ENCODE peak calls at places on chromosomes 2 and 18, in six cellular contexts. One of them, this sample, is unnamed.
A peak's percentile ranks its signal among the peaks of the same experiment; 100 is the strongest.

GRCh38 chr2:241064008-241064801 is 37.9 kb downstream of the MTERF4 start:
- DNase-seq in H1: no peak
- DNase-seq in psoas muscle: no peak
- DNase-seq in ovary: peak; percentile 46
- DNase-seq in Calu3: peak; percentile 79
- DNase-seq in fibroblast of villous mesenchyme: no peak
- DNase-seq in this sample: no peak

GRCh38 chr2:19350678-19351401 is 7.6 kb downstream of the OSR1 start:
- DNase-seq in Calu3: no peak
- DNase-seq in H1: no peak
- DNase-seq in fibroblast of villous mesenchyme: no peak
- DNase-seq in psoas muscle: no peak
- DNase-seq in ovary: no peak
- DNase-seq in this sample: no peak

GRCh38 chr2:38736035-38736320 is 15.2 kb downstream of the SRSF7 start:
- DNase-seq in ovary: no peak
- DNase-seq in Calu3: no peak
- DNase-seq in fibroblast of villous mesenchyme: no peak
- DNase-seq in psoas muscle: no peak
- DNase-seq in H1: no peak
- DNase-seq in this sample: no peak

GRCh38 chr18:13464432-13465125 is 246.0 kb downstream of the LDLRAD4 start:
- DNase-seq in H1: no peak
- DNase-seq in fibroblast of villous mesenchyme: no peak
- DNase-seq in Calu3: no peak
- DNase-seq in psoas muscle: peak; percentile 46
- DNase-seq in ovary: no peak
- DNase-seq in this sample: no peak

GRCh38 chr2:216648105-216648504 is 14.9 kb downstream of the IGFBP2 start:
- DNase-seq in fibroblast of villous mesenchyme: peak; percentile 54
- DNase-seq in psoas muscle: no peak
- DNase-seq in ovary: no peak
- DNase-seq in H1: no peak
- DNase-seq in Calu3: no peak
- DNase-seq in this sample: no peak

GRCh38 chr2:156818944-156819343 is 382.8 kb downstream of the GPD2 start:
- DNase-seq in Calu3: no peak
- DNase-seq in fibroblast of villous mesenchyme: peak; percentile 0
- DNase-seq in ovary: no peak
- DNase-seq in psoas muscle: no peak
- DNase-seq in H1: no peak
- DNase-seq in this sample: no peak

GRCh38 chr2:25161055-25161781 is 7.2 kb downstream of the POMC start:
- DNase-seq in psoas muscle: peak; percentile 73
- DNase-seq in fibroblast of villous mesenchyme: no peak
- DNase-seq in H1: no peak
- DNase-seq in ovary: peak; percentile 76
- DNase-seq in Calu3: no peak
- DNase-seq in this sample: no peak

GRCh38 chr2:101517753-101518152 is 42.8 kb upstream of the RFX8 start:
- DNase-seq in fibroblast of villous mesenchyme: peak; percentile 77
- DNase-seq in Calu3: no peak
- DNase-seq in ovary: no peak
- DNase-seq in H1: no peak
- DNase-seq in psoas muscle: no peak
- DNase-seq in this sample: no peak

GRCh38 chr18:71678144-71678543 is 866.0 kb downstream of the CBLN2 start:
- DNase-seq in ovary: no peak
- DNase-seq in H1: no peak
- DNase-seq in psoas muscle: no peak
- DNase-seq in Calu3: no peak
- DNase-seq in fibroblast of villous mesenchyme: no peak
- DNase-seq in this sample: no peak

GRCh38 chr2:189022002-189022401 is 47.8 kb downstream of the COL3A1 start:
- DNase-seq in fibroblast of villous mesenchyme: peak; percentile 96
- DNase-seq in Calu3: no peak
- DNase-seq in H1: no peak
- DNase-seq in ovary: no peak
- DNase-seq in psoas muscle: peak; percentile 14
- DNase-seq in this sample: no peak

GRCh38 chr2:130762910-130763385 is 7.6 kb downstream of the AMER3 start:
- DNase-seq in psoas muscle: no peak
- DNase-seq in H1: no peak
- DNase-seq in ovary: no peak
- DNase-seq in Calu3: no peak
- DNase-seq in fibroblast of villous mesenchyme: no peak
- DNase-seq in this sample: no peak

GRCh38 chr18:79587298-79588125 is 92.1 kb upstream of the CTDP1 start:
- DNase-seq in psoas muscle: peak; percentile 8
- DNase-seq in fibroblast of villous mesenchyme: no peak
- DNase-seq in H1: no peak
- DNase-seq in Calu3: no peak
- DNase-seq in ovary: peak; percentile 50
- DNase-seq in this sample: peak; percentile 5

GRCh38 chr2:77428946-77429345 is 93.2 kb downstream of the LRRTM4 start:
- DNase-seq in fibroblast of villous mesenchyme: no peak
- DNase-seq in psoas muscle: no peak
- DNase-seq in H1: no peak
- DNase-seq in Calu3: no peak
- DNase-seq in ovary: no peak
- DNase-seq in this sample: no peak

GRCh38 chr2:111216811-111217652 is 96.3 kb downstream of the BCL2L11 start:
- DNase-seq in H1: no peak
- DNase-seq in ovary: no peak
- DNase-seq in Calu3: no peak
- DNase-seq in psoas muscle: no peak
- DNase-seq in fibroblast of villous mesenchyme: no peak
- DNase-seq in this sample: no peak

GRCh38 chr2:26011990-26012856 is 21.7 kb upstream of the RAB10 start:
- DNase-seq in ovary: no peak
- DNase-seq in fibroblast of villous mesenchyme: peak; percentile 79
- DNase-seq in Calu3: peak; percentile 82
- DNase-seq in psoas muscle: peak; percentile 40
- DNase-seq in H1: no peak
- DNase-seq in this sample: no peak

GRCh38 chr2:43879261-43879660 is 40.5 kb downstream of the ABCG8 start:
- DNase-seq in Calu3: no peak
- DNase-seq in fibroblast of villous mesenchyme: no peak
- DNase-seq in psoas muscle: no peak
- DNase-seq in H1: no peak
- DNase-seq in ovary: no peak
- DNase-seq in this sample: no peak

GRCh38 chr2:169662744-169663143 is 31.5 kb downstream of the CFAP210 start:
- DNase-seq in ovary: no peak
- DNase-seq in H1: no peak
- DNase-seq in psoas muscle: no peak
- DNase-seq in Calu3: no peak
- DNase-seq in fibroblast of villous mesenchyme: no peak
- DNase-seq in this sample: no peak

GRCh38 chr18:35478520-35479435 is 19.0 kb downstream of the INO80C start:
- DNase-seq in fibroblast of villous mesenchyme: peak; percentile 80
- DNase-seq in H1: no peak
- DNase-seq in Calu3: peak; percentile 78
- DNase-seq in ovary: no peak
- DNase-seq in psoas muscle: no peak
- DNase-seq in this sample: no peak

GRCh38 chr2:119683074-119683716 is 4.2 kb downstream of the TMEM177 start:
- DNase-seq in fibroblast of villous mesenchyme: no peak
- DNase-seq in psoas muscle: no peak
- DNase-seq in ovary: no peak
- DNase-seq in H1: no peak
- DNase-seq in Calu3: no peak
- DNase-seq in this sample: no peak

GRCh38 chr18:23380001-23380550 is 73.0 kb upstream of the RIOK3 start:
- DNase-seq in fibroblast of villous mesenchyme: peak; percentile 45
- DNase-seq in Calu3: peak; percentile 56
- DNase-seq in ovary: no peak
- DNase-seq in psoas muscle: no peak
- DNase-seq in H1: no peak
- DNase-seq in this sample: no peak

GRCh38 chr2:106363788-106364187 is 104.4 kb downstream of the RGPD3 start:
- DNase-seq in psoas muscle: no peak
- DNase-seq in Calu3: no peak
- DNase-seq in ovary: no peak
- DNase-seq in H1: no peak
- DNase-seq in fibroblast of villous mesenchyme: no peak
- DNase-seq in this sample: no peak

GRCh38 chr2:106366145-106366544 is 102.1 kb downstream of the RGPD3 start:
- DNase-seq in psoas muscle: no peak
- DNase-seq in ovary: no peak
- DNase-seq in Calu3: no peak
- DNase-seq in H1: no peak
- DNase-seq in fibroblast of villous mesenchyme: no peak
- DNase-seq in this sample: no peak
- TF ChIP-seq CTCF in psoas muscle: no peak
- TF ChIP-seq CTCF in ovary: no peak
- TF ChIP-seq CTCF in Calu3: no peak
- TF ChIP-seq CTCF in H1: no peak
- TF ChIP-seq CTCF in fibroblast of villous mesenchyme: no peak
- TF ChIP-seq CTCF in this sample: no peak

GRCh38 chr2:124978597-124978996 is 953.5 kb downstream of the CNTNAP5 start:
- DNase-seq in ovary: no peak
- DNase-seq in psoas muscle: no peak
- DNase-seq in Calu3: no peak
- DNase-seq in H1: no peak
- DNase-seq in fibroblast of villous mesenchyme: no peak
- DNase-seq in this sample: no peak

GRCh38 chr2:124973396-124973795 is 948.3 kb downstream of the CNTNAP5 start:
- DNase-seq in ovary: no peak
- DNase-seq in fibroblast of villous mesenchyme: no peak
- DNase-seq in psoas muscle: no peak
- DNase-seq in Calu3: no peak
- DNase-seq in H1: no peak
- DNase-seq in this sample: no peak

GRCh38 chr2:124975658-124976057 is 950.6 kb downstream of the CNTNAP5 start:
- DNase-seq in fibroblast of villous mesenchyme: no peak
- DNase-seq in Calu3: no peak
- DNase-seq in ovary: no peak
- DNase-seq in psoas muscle: no peak
- DNase-seq in H1: no peak
- DNase-seq in this sample: no peak

GRCh38 chr2:124970065-124970464 is 945.0 kb downstream of the CNTNAP5 start:
- DNase-seq in H1: no peak
- DNase-seq in psoas muscle: no peak
- DNase-seq in ovary: no peak
- DNase-seq in fibroblast of villous mesenchyme: no peak
- DNase-seq in Calu3: no peak
- DNase-seq in this sample: no peak

GRCh38 chr2:124975224-124975623 is 950.1 kb downstream of the CNTNAP5 start:
- DNase-seq in psoas muscle: no peak
- DNase-seq in H1: no peak
- DNase-seq in Calu3: no peak
- DNase-seq in fibroblast of villous mesenchyme: no peak
- DNase-seq in ovary: no peak
- DNase-seq in this sample: peak; percentile 45
- TF ChIP-seq CTCF in psoas muscle: no peak
- TF ChIP-seq CTCF in H1: no peak
- TF ChIP-seq CTCF in Calu3: no peak
- TF ChIP-seq CTCF in fibroblast of villous mesenchyme: no peak
- TF ChIP-seq CTCF in ovary: no peak
- TF ChIP-seq CTCF in this sample: no peak

GRCh38 chr2:121211689-121212151 is 73.3 kb downstream of the TFCP2L1 start:
- DNase-seq in psoas muscle: no peak
- DNase-seq in ovary: no peak
- DNase-seq in Calu3: peak; percentile 28
- DNase-seq in H1: no peak
- DNase-seq in fibroblast of villous mesenchyme: no peak
- DNase-seq in this sample: no peak
- TF ChIP-seq CTCF in psoas muscle: no peak
- TF ChIP-seq CTCF in ovary: no peak
- TF ChIP-seq CTCF in Calu3: no peak
- TF ChIP-seq CTCF in H1: no peak
- TF ChIP-seq CTCF in fibroblast of villous mesenchyme: no peak
- TF ChIP-seq CTCF in this sample: no peak

GRCh38 chr2:10911291-10912075 is at the start of gene KCNF1:
- DNase-seq in fibroblast of villous mesenchyme: peak; percentile 39
- DNase-seq in Calu3: peak; percentile 35
- DNase-seq in ovary: no peak
- DNase-seq in psoas muscle: no peak
- DNase-seq in H1: no peak
- DNase-seq in this sample: peak; percentile 79
- TF ChIP-seq CTCF in fibroblast of villous mesenchyme: peak; percentile 29
- TF ChIP-seq CTCF in Calu3: peak; percentile 26
- TF ChIP-seq CTCF in ovary: no peak
- TF ChIP-seq CTCF in psoas muscle: no peak
- TF ChIP-seq CTCF in H1: peak; percentile 19
- TF ChIP-seq CTCF in this sample: peak; percentile 31